ENCODE peak calls at places on chromosomes 5 and 9, in five cellular contexts. One of them, this sample, is unnamed.

GRCh38 chr9:4339783-4340335 is 40.0 kb upstream of the GLIS3 start:
- DNase-seq in CD4-positive, CD25-positive, alpha-beta regulatory T cell: no peak
- DNase-seq in stromal cell of bone marrow: no peak
- DNase-seq in left cardiac atrium: no peak
- DNase-seq in cardiac fibroblast: no peak
- DNase-seq in this sample: no peak

GRCh38 chr5:139955616-139956283 is 87.3 kb downstream of the NRG2 start:
- DNase-seq in CD4-positive, CD25-positive, alpha-beta regulatory T cell: no peak
- DNase-seq in cardiac fibroblast: no peak
- DNase-seq in left cardiac atrium: no peak
- DNase-seq in stromal cell of bone marrow: no peak
- DNase-seq in this sample: no peak

GRCh38 chr5:55063220-55063863 is 39.1 kb upstream of the GZMA start:
- DNase-seq in cardiac fibroblast: no peak
- DNase-seq in stromal cell of bone marrow: peak
- DNase-seq in left cardiac atrium: no peak
- DNase-seq in CD4-positive, CD25-positive, alpha-beta regulatory T cell: no peak
- DNase-seq in this sample: no peak

GRCh38 chr5:133981714-133982113 is 13.3 kb upstream of the C5orf15 start:
- DNase-seq in left cardiac atrium: no peak
- DNase-seq in cardiac fibroblast: no peak
- DNase-seq in stromal cell of bone marrow: no peak
- DNase-seq in CD4-positive, CD25-positive, alpha-beta regulatory T cell: no peak
- DNase-seq in this sample: no peak

GRCh38 chr9:110148384-110148783 is 59.6 kb downstream of the C9orf152 start:
- DNase-seq in stromal cell of bone marrow: no peak
- DNase-seq in left cardiac atrium: no peak
- DNase-seq in cardiac fibroblast: no peak
- DNase-seq in CD4-positive, CD25-positive, alpha-beta regulatory T cell: peak
- DNase-seq in this sample: peak

GRCh38 chr9:77816641-77817341 is 168.7 kb upstream of the GNA14 start:
- DNase-seq in stromal cell of bone marrow: no peak
- DNase-seq in CD4-positive, CD25-positive, alpha-beta regulatory T cell: no peak
- DNase-seq in cardiac fibroblast: peak
- DNase-seq in left cardiac atrium: no peak
- DNase-seq in this sample: no peak

GRCh38 chr5:6729400-6730310 is 16.4 kb downstream of the TENT4A start:
- DNase-seq in CD4-positive, CD25-positive, alpha-beta regulatory T cell: peak
- DNase-seq in cardiac fibroblast: no peak
- DNase-seq in left cardiac atrium: peak
- DNase-seq in stromal cell of bone marrow: no peak
- DNase-seq in this sample: no peak

GRCh38 chr5:173472784-173473278 is 143.6 kb downstream of the BOD1 start:
- DNase-seq in stromal cell of bone marrow: no peak
- DNase-seq in CD4-positive, CD25-positive, alpha-beta regulatory T cell: no peak
- DNase-seq in left cardiac atrium: peak
- DNase-seq in cardiac fibroblast: peak
- DNase-seq in this sample: no peak

GRCh38 chr5:37029436-37029835 is 152.9 kb downstream of the NIPBL start:
- DNase-seq in stromal cell of bone marrow: no peak
- DNase-seq in left cardiac atrium: no peak
- DNase-seq in CD4-positive, CD25-positive, alpha-beta regulatory T cell: no peak
- DNase-seq in cardiac fibroblast: peak
- DNase-seq in this sample: no peak

GRCh38 chr5:102611312-102611711 is 112.5 kb upstream of the SLCO6A1 start:
- DNase-seq in left cardiac atrium: no peak
- DNase-seq in stromal cell of bone marrow: no peak
- DNase-seq in cardiac fibroblast: no peak
- DNase-seq in CD4-positive, CD25-positive, alpha-beta regulatory T cell: no peak
- DNase-seq in this sample: no peak

GRCh38 chr5:8827701-8828100 is 718.2 kb downstream of the SEMA5A start:
- DNase-seq in CD4-positive, CD25-positive, alpha-beta regulatory T cell: no peak
- DNase-seq in left cardiac atrium: no peak
- DNase-seq in cardiac fibroblast: peak
- DNase-seq in stromal cell of bone marrow: peak
- DNase-seq in this sample: no peak

GRCh38 chr5:14161825-14162556 is 18.8 kb downstream of the TRIO start:
- DNase-seq in cardiac fibroblast: no peak
- DNase-seq in stromal cell of bone marrow: no peak
- DNase-seq in CD4-positive, CD25-positive, alpha-beta regulatory T cell: no peak
- DNase-seq in left cardiac atrium: no peak
- DNase-seq in this sample: no peak

GRCh38 chr5:117041926-117042595 is 467.4 kb upstream of the SEMA6A start:
- DNase-seq in left cardiac atrium: no peak
- DNase-seq in stromal cell of bone marrow: no peak
- DNase-seq in cardiac fibroblast: no peak
- DNase-seq in CD4-positive, CD25-positive, alpha-beta regulatory T cell: no peak
- DNase-seq in this sample: no peak

GRCh38 chr5:141359790-141360426 is at the start of gene PCDHGB2:
- DNase-seq in left cardiac atrium: no peak
- DNase-seq in stromal cell of bone marrow: no peak
- DNase-seq in CD4-positive, CD25-positive, alpha-beta regulatory T cell: no peak
- DNase-seq in cardiac fibroblast: peak
- DNase-seq in this sample: no peak

GRCh38 chr5:27748847-27749246 is 710.5 kb upstream of the CDH9 start:
- DNase-seq in cardiac fibroblast: no peak
- DNase-seq in left cardiac atrium: no peak
- DNase-seq in CD4-positive, CD25-positive, alpha-beta regulatory T cell: no peak
- DNase-seq in stromal cell of bone marrow: peak
- DNase-seq in this sample: no peak

GRCh38 chr9:70988551-70988950 is 132.9 kb downstream of the TRPM3 start:
- DNase-seq in CD4-positive, CD25-positive, alpha-beta regulatory T cell: no peak
- DNase-seq in cardiac fibroblast: no peak
- DNase-seq in left cardiac atrium: no peak
- DNase-seq in stromal cell of bone marrow: no peak
- DNase-seq in this sample: no peak